ENCODE peak calls at places on chromosomes 6 and 20, in eight cellular contexts. S, L, R, W, X, I, Y and E are unnamed samples.

GRCh38 chr6:10205120-10205519 is 209.8 kb downstream of the TFAP2A start:
- DNase-seq in S (no peak), L (no peak), R (no peak), W (no peak), X (no peak), I (no peak), Y (no peak), E (no peak)

GRCh38 chr6:89260832-89261231 is 43.7 kb upstream of the GABRR1 start:
- DNase-seq in S (peak; percentile 28), L (no peak), R (no peak), W (no peak), X (no peak), I (peak; percentile 29), Y (no peak), E (no peak)

GRCh38 chr6:154432533-154433476 is 76.2 kb upstream of the IPCEF1 start:
- DNase-seq in S (no peak), L (no peak), R (no peak), W (no peak), X (no peak), I (peak; percentile 94), Y (no peak), E (peak; percentile 82)

GRCh38 chr6:116254297-116254724 is 436 bp upstream of the TSPYL4 start:
- DNase-seq in S (no peak), L (no peak), R (no peak), W (no peak), X (no peak), I (no peak), Y (no peak), E (no peak)

GRCh38 chr20:35385733-35386132 is 26.0 kb downstream of the UQCC1 start:
- DNase-seq in S (no peak), L (no peak), R (no peak), W (no peak), X (no peak), I (peak; percentile 11), Y (no peak), E (no peak)

GRCh38 chr20:17825949-17826843 is 126.4 kb downstream of the BANF2 start:
- DNase-seq in S (no peak), L (no peak), R (no peak), W (no peak), X (no peak), I (no peak), Y (no peak), E (no peak)

GRCh38 chr6:81819767-81820166 is 67.3 kb upstream of the TENT5A start:
- DNase-seq in S (no peak), L (no peak), R (no peak), W (no peak), X (no peak), I (no peak), Y (no peak), E (no peak)

GRCh38 chr6:142374965-142375733 is 73.3 kb downstream of the ADGRG6 start:
- DNase-seq in S (no peak), L (no peak), R (no peak), W (no peak), X (peak; percentile 85), I (peak; percentile 97), Y (no peak), E (no peak)

GRCh38 chr6:139588076-139588639 is 213.7 kb upstream of the CITED2 start:
- DNase-seq in S (no peak), L (peak; percentile 71), R (no peak), W (no peak), X (peak; percentile 52), I (peak; percentile 67), Y (peak; percentile 84), E (no peak)

GRCh38 chr6:130913119-130913518 is 85.9 kb downstream of the SMLR1 start:
- DNase-seq in S (no peak), L (no peak), R (no peak), W (no peak), X (no peak), I (no peak), Y (no peak), E (no peak)

GRCh38 chr20:10754809-10755208 is 81.0 kb upstream of the JAG1 start:
- DNase-seq in S (no peak), L (no peak), R (no peak), W (no peak), X (no peak), I (peak; percentile 71), Y (no peak), E (no peak)

GRCh38 chr20:19780261-19780660 is 22.2 kb downstream of the RIN2 start:
- DNase-seq in S (no peak), L (no peak), R (no peak), W (no peak), X (no peak), I (no peak), Y (no peak), E (no peak)

GRCh38 chr6:55886185-55886836 is 10.9 kb upstream of the BMP5 start:
- DNase-seq in S (no peak), L (no peak), R (no peak), W (no peak), X (peak; percentile 3), I (peak; percentile 30), Y (no peak), E (no peak)

GRCh38 chr6:30821862-30822784 is 62.2 kb upstream of the DDR1 start:
- DNase-seq in S (peak; percentile 45), L (no peak), R (no peak), W (no peak), X (no peak), I (peak; percentile 75), Y (no peak), E (no peak)

GRCh38 chr6:28606424-28607391 is 81.0 kb downstream of the GPX5 start:
- DNase-seq in S (peak; percentile 90), L (no peak), R (no peak), W (no peak), X (peak; percentile 87), I (peak; percentile 53), Y (no peak), E (peak; percentile 75)

GRCh38 chr6:36111526-36111925 is 18.8 kb upstream of the MAPK13 start:
- DNase-seq in S (no peak), L (no peak), R (no peak), W (no peak), X (no peak), I (no peak), Y (no peak), E (no peak)

GRCh38 chr6:144468709-144469108 is 183.6 kb downstream of the UTRN start:
- DNase-seq in S (no peak), L (no peak), R (no peak), W (no peak), X (no peak), I (no peak), Y (no peak), E (no peak)

GRCh38 chr6:136959471-136959891 is 37.4 kb downstream of the SLC35D3 start:
- DNase-seq in S (peak; percentile 36), L (peak; percentile 75), R (no peak), W (no peak), X (no peak), I (no peak), Y (peak; percentile 34), E (no peak)

GRCh38 chr6:89007209-89008001 is 44.0 kb upstream of the RNGTT start:
- DNase-seq in S (no peak), L (no peak), R (no peak), W (no peak), X (no peak), I (no peak), Y (no peak), E (no peak)

GRCh38 chr6:42313038-42313437 is 95.4 kb upstream of the MRPS10 start:
- DNase-seq in S (no peak), L (no peak), R (no peak), W (no peak), X (no peak), I (no peak), Y (no peak), E (no peak)

GRCh38 chr20:12318043-12318442 is 400.4 kb downstream of the BTBD3 start:
- DNase-seq in S (no peak), L (no peak), R (no peak), W (no peak), X (no peak), I (no peak), Y (no peak), E (no peak)

GRCh38 chr6:40999498-41000070 is 39.4 kb downstream of the UNC5CL start:
- DNase-seq in S (peak; percentile 36), L (peak; percentile 49), R (peak; percentile 24), W (no peak), X (peak; percentile 36), I (peak; percentile 44), Y (peak; percentile 69), E (no peak)

GRCh38 chr20:9411833-9412232 is 102.6 kb upstream of the LAMP5 start:
- DNase-seq in S (no peak), L (no peak), R (no peak), W (no peak), X (no peak), I (no peak), Y (no peak), E (no peak)

GRCh38 chr20:51799586-51799985 is 2.7 kb downstream of the SALL4 start:
- DNase-seq in S (no peak), L (no peak), R (no peak), W (no peak), X (no peak), I (no peak), Y (no peak), E (no peak)

GRCh38 chr20:51801220-51801991 is 915 bp downstream of the SALL4 start:
- DNase-seq in S (peak; percentile 81), L (no peak), R (no peak), W (no peak), X (no peak), I (no peak), Y (peak; percentile 23), E (no peak)

GRCh38 chr20:51802170-51802745 is at the start of gene SALL4:
- DNase-seq in S (peak; percentile 76), L (no peak), R (no peak), W (no peak), X (no peak), I (no peak), Y (peak; percentile 25), E (no peak)

GRCh38 chr20:51800132-51800721 is 2.1 kb downstream of the SALL4 start:
- DNase-seq in S (peak; percentile 92), L (peak; percentile 69), R (peak; percentile 26), W (peak; percentile 88), X (peak; percentile 35), I (peak; percentile 62), Y (peak; percentile 72), E (no peak)

GRCh38 chr20:51800769-51801219 is 1.5 kb downstream of the SALL4 start:
- DNase-seq in S (peak; percentile 69), L (no peak), R (no peak), W (no peak), X (no peak), I (peak; percentile 24), Y (peak; percentile 25), E (no peak)
- H3K4me3 ChIP-seq in S (peak overlapping the region; percentile 67), L (no peak overlapping the region), R (peak overlapping the region; percentile 34), W (peak overlapping the region; percentile 37), X (peak overlapping the region; percentile 42), I (peak overlapping the region; percentile 80), Y (peak overlapping the region; percentile 39), E (peak overlapping the region; percentile 75)

GRCh38 chr6:6995328-6995727 is 112.4 kb upstream of the RREB1 start:
- DNase-seq in S (no peak), L (no peak), R (no peak), W (no peak), X (no peak), I (no peak), Y (no peak), E (no peak)
- TF ChIP-seq POLR2AphosphoS5 in S (no peak), L (no peak), R (no peak), W (no peak), X (no peak), I (no peak), Y (no peak), E (no peak)

GRCh38 chr20:22402990-22403859 is 181.1 kb downstream of the FOXA2 start:
- DNase-seq in S (no peak), L (no peak), R (no peak), W (no peak), X (no peak), I (no peak), Y (no peak), E (no peak)
- H3K4me3 ChIP-seq in S (peak overlapping the region; percentile 49), L (no peak overlapping the region), R (peak overlapping the region; percentile 21), W (peak overlapping the region; percentile 24), X (no peak overlapping the region), I (no peak overlapping the region), Y (peak overlapping the region; percentile 27), E (no peak overlapping the region)

GRCh38 chr6:71420693-71421328 is 132.2 kb downstream of the OGFRL1 start:
- DNase-seq in S (peak; percentile 92), L (peak; percentile 84), R (peak; percentile 97), W (peak; percentile 90), X (no peak), I (peak; percentile 97), Y (peak; percentile 95), E (no peak)
- TF ChIP-seq POLR2AphosphoS5 in S (peak; percentile 56), L (peak; percentile 93), R (peak; percentile 98), W (peak; percentile 96), X (no peak), I (peak; percentile 93), Y (peak; percentile 97), E (peak; percentile 21)